ENCODE peak calls at places on chromosomes 12 and 14, in four cellular contexts. J, C, F and P are unnamed samples.

GRCh38 chr14:58298477-58298879 is at the start of gene ARID4A:
- DNase-seq in J (no peak), C (peak), F (no peak), P (peak)

GRCh38 chr14:94284221-94284620 is 8.8 kb downstream of the SERPINA10 start:
- DNase-seq in J (no peak), C (no peak), F (no peak), P (no peak)

GRCh38 chr14:61149896-61150295 is 131.2 kb downstream of the TMEM30B start:
- DNase-seq in J (no peak), C (no peak), F (no peak), P (no peak)

GRCh38 chr12:132375747-132376463 is 46.5 kb upstream of the GALNT9 start:
- DNase-seq in J (no peak), C (no peak), F (no peak), P (no peak)

GRCh38 chr12:28583771-28584261 is 393.6 kb downstream of the CCDC91 start:
- DNase-seq in J (no peak), C (no peak), F (no peak), P (peak)

GRCh38 chr12:34405286-34406227 is 383.3 kb downstream of the ALG10 start:
- DNase-seq in J (no peak), C (peak), F (no peak), P (peak)

GRCh38 chr14:99644723-99645544 is at the start of gene HHIPL1:
- DNase-seq in J (no peak), C (peak), F (no peak), P (no peak)

GRCh38 chr14:48253020-48253419 is 577.6 kb upstream of the MDGA2 start:
- DNase-seq in J (no peak), C (no peak), F (no peak), P (no peak)

GRCh38 chr14:92340938-92341337 is 18.0 kb downstream of the SLC24A4 start:
- DNase-seq in J (no peak), C (no peak), F (no peak), P (no peak)

GRCh38 chr12:127809236-127809635 is 457.7 kb upstream of the TMEM132C start:
- DNase-seq in J (no peak), C (no peak), F (no peak), P (no peak)

GRCh38 chr12:122505419-122506051 is 4.8 kb upstream of the ZCCHC8 start:
- DNase-seq in J (no peak), C (no peak), F (no peak), P (no peak)

GRCh38 chr12:12405882-12406281 is 49.0 kb downstream of the BORCS5 start:
- DNase-seq in J (peak), C (no peak), F (no peak), P (no peak)

GRCh38 chr14:91119556-91120311 is 5.9 kb downstream of the DGLUCY start:
- DNase-seq in J (no peak), C (no peak), F (peak), P (no peak)

GRCh38 chr12:13851828-13852227 is 129.6 kb downstream of the GRIN2B start:
- DNase-seq in J (no peak), C (peak), F (no peak), P (no peak)

GRCh38 chr12:14272954-14273910 is 92.2 kb upstream of the ATF7IP start:
- DNase-seq in J (no peak), C (no peak), F (no peak), P (no peak)

GRCh38 chr14:46250113-46250703 is 401.4 kb downstream of the RPL10L start:
- DNase-seq in J (peak), C (no peak), F (peak), P (peak)

GRCh38 chr14:67018720-67019119 is 170.5 kb upstream of the GARIN2 start:
- DNase-seq in J (no peak), C (no peak), F (no peak), P (no peak)

GRCh38 chr14:79596531-79596930 is 614.8 kb downstream of the DIO2 start:
- DNase-seq in J (no peak), C (no peak), F (no peak), P (no peak)

GRCh38 chr14:99230271-99231141 is 41.5 kb downstream of the BCL11B start:
- DNase-seq in J (no peak), C (no peak), F (no peak), P (peak)

GRCh38 chr12:107778383-107779015 is 4.0 kb downstream of the ASCL4 start:
- DNase-seq in J (peak), C (no peak), F (no peak), P (no peak)

GRCh38 chr14:93319958-93320357 is 12.9 kb downstream of the BTBD7 start:
- DNase-seq in J (no peak), C (no peak), F (no peak), P (no peak)

GRCh38 chr14:88312262-88312661 is 10.8 kb downstream of the KCNK10 start:
- DNase-seq in J (no peak), C (no peak), F (no peak), P (no peak)

GRCh38 chr12:83173250-83173649 is 486.5 kb downstream of the TMTC2 start:
- DNase-seq in J (no peak), C (no peak), F (no peak), P (peak)

GRCh38 chr14:22113401-22113800 is 439.8 kb upstream of the OR4E1 start:
- DNase-seq in J (no peak), C (no peak), F (no peak), P (no peak)

GRCh38 chr12:56716458-56716857 is 8.6 kb downstream of the NACA start:
- DNase-seq in J (no peak), C (no peak), F (no peak), P (no peak)

GRCh38 chr12:92973614-92974013 is 44.5 kb upstream of the EEA1 start:
- DNase-seq in J (peak), C (no peak), F (no peak), P (no peak)

GRCh38 chr12:81347404-81347803 is 269.5 kb downstream of the ACSS3 start:
- DNase-seq in J (peak), C (no peak), F (no peak), P (no peak)

GRCh38 chr12:47242426-47242825 is 162.7 kb upstream of the AMIGO2 start:
- DNase-seq in J (no peak), C (no peak), F (no peak), P (no peak)

GRCh38 chr12:97912943-97913342 is 450.3 kb downstream of the RMST start:
- DNase-seq in J (no peak), C (no peak), F (no peak), P (no peak)

GRCh38 chr14:74401504-74402241 is 24.3 kb downstream of the SYNDIG1L start:
- DNase-seq in J (no peak), C (peak), F (no peak), P (peak)

GRCh38 chr12:58967551-58967950 is 47.2 kb upstream of the LRIG3 start:
- DNase-seq in J (no peak), C (no peak), F (no peak), P (no peak)

GRCh38 chr12:88996389-88996788 is 355.9 kb downstream of the DUSP6 start:
- DNase-seq in J (no peak), C (no peak), F (no peak), P (no peak)

GRCh38 chr14:81275995-81276698 is 55.4 kb upstream of the GTF2A1 start:
- DNase-seq in J (no peak), C (no peak), F (no peak), P (no peak)

GRCh38 chr12:26963413-26963812 is 25.1 kb downstream of the FGFR1OP2 start:
- DNase-seq in J (no peak), C (no peak), F (no peak), P (no peak)

GRCh38 chr12:131862994-131863710 is 31.3 kb upstream of the ULK1 start:
- DNase-seq in J (no peak), C (no peak), F (no peak), P (peak)

GRCh38 chr12:127811988-127812387 is 455.0 kb upstream of the TMEM132C start:
- DNase-seq in J (no peak), C (no peak), F (no peak), P (no peak)

GRCh38 chr12:121911824-121912585 is 6.4 kb upstream of the CFAP251 start:
- DNase-seq in J (no peak), C (no peak), F (no peak), P (no peak)

GRCh38 chr12:92553389-92553788 is 149.4 kb upstream of the PLEKHG7 start:
- DNase-seq in J (no peak), C (no peak), F (no peak), P (no peak)

GRCh38 chr14:95222870-95223398 is 65.6 kb upstream of the DICER1 start:
- DNase-seq in J (peak), C (no peak), F (no peak), P (no peak)

DNA sequence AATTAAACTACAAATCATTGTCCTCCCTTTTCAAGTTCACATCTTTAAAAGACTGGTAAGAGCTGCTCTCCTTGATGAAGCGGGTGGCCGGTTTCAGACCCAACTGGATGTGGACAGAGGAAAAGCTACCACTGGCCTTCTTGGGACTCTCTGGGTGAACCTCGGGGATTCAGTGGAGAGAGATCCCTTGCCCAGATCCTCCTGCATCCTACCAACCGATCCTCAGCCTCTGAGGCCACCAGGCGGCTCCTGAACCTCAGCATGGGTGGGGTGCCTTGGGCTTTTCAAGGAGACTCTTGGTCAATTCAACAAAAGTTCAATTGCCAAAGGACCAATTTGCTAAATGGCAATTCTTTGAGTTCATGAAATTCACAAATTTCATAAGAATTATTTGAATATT is 84.5 kb downstream of the ZFP36L1 start:
- DNase-seq in J (no peak), C (no peak), F (no peak), P (no peak)
- TF ChIP-seq FOSL1 in J (no peak), C (no peak), F (no peak), P (no peak)

GRCh38 chr14:76894308-76894707 is 68.1 kb downstream of the LRRC74A start:
- DNase-seq in J (no peak), C (no peak), F (no peak), P (peak)

GRCh38 chr14:76887196-76887595 is 61.0 kb downstream of the LRRC74A start:
- DNase-seq in J (no peak), C (no peak), F (no peak), P (no peak)

GRCh38 chr14:76891436-76891835 is 65.2 kb downstream of the LRRC74A start:
- DNase-seq in J (no peak), C (no peak), F (no peak), P (no peak)
- TF ChIP-seq CEBPB in J (no peak), C (no peak), F (no peak), P (no peak)

GRCh38 chr12:120687570-120688289 is 781 bp downstream of the MLEC start:
- DNase-seq in J (no peak), C (no peak), F (no peak), P (peak)
- TF ChIP-seq FOSL1 in J (no peak), C (no peak), F (no peak), P (no peak)

GRCh38 chr12:120853188-120853587 is 51.0 kb downstream of the SPPL3 start:
- DNase-seq in J (no peak), C (no peak), F (no peak), P (no peak)

GRCh38 chr12:120856980-120857379 is 47.2 kb downstream of the SPPL3 start:
- DNase-seq in J (no peak), C (no peak), F (peak), P (no peak)

GRCh38 chr12:120858306-120859088 is 45.7 kb downstream of the SPPL3 start:
- DNase-seq in J (no peak), C (no peak), F (no peak), P (no peak)

GRCh38 chr12:120854804-120855203 is 49.4 kb downstream of the SPPL3 start:
- DNase-seq in J (no peak), C (no peak), F (no peak), P (no peak)

DNA sequence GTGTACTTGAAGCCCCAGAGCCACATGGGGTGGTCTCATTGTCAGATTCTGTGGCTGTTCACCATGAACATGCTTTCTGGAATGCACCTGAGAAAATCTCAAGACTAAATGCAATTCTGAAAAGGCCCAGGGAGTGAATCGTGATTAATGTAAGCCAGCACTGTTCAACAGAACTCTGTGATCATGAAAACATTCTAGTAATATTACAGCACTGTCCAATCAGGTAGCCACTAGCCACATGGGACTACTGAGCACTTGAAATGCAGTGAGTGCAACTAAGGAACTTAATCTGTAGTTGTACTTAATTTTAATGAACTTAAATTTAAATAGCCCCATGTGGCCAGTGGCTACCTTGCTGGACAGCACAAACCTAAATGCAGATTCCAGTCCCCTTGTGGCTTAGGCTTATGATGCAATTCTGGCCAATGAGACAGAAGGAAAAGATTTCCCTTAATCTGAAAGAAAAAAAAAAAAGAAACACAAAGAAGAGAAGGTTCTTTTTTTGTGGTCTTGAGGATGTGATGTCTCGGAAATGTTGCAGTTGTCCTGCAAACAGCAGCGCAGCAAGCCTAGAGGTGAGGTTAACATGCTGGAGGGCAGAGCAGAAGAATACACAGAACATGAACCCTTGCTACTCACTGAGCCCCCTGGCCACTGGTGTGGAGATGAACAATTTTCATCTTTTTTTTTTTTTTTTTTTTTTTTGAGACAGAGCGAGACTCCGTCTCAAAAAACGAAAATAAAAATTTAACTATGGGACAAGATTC is 48.2 kb downstream of the SPPL3 start:
- DNase-seq in J (no peak), C (no peak), F (no peak), P (peak)
- TF ChIP-seq CEBPB in J (no peak), C (no peak), F (no peak), P (no peak)

GRCh38 chr14:51596473-51596870 is 55.2 kb upstream of the FRMD6 start:
- DNase-seq in J (no peak), C (no peak), F (no peak), P (no peak)

GRCh38 chr14:51593397-51593796 is 58.3 kb upstream of the FRMD6 start:
- DNase-seq in J (no peak), C (no peak), F (no peak), P (no peak)

GRCh38 chr14:51595831-51596472 is 55.8 kb upstream of the FRMD6 start:
- DNase-seq in J (no peak), C (no peak), F (no peak), P (no peak)

GRCh38 chr14:51600658-51601057 is 51.1 kb upstream of the FRMD6 start:
- DNase-seq in J (no peak), C (no peak), F (no peak), P (no peak)

DNA sequence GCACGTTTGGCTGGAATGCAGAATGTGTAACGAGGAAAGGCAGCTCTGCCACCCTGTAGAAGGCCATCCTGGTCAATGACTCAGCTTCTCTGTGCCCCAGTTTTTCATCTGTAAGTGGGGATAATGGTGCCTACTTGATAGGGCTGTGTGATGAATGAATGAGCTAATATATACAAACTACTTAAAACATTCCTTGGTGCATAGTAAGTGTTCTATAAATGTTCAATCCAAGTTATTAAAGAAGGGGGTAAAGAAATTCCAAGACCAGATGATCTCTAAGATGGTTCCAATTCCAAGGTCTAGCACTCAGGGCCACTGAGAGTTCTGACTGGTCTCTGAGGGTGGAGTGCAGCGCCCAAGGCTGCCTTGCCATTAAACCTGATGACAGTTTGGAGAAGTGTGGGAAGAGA is 54.2 kb upstream of the FRMD6 start:
- DNase-seq in J (no peak), C (no peak), F (no peak), P (no peak)
- TF ChIP-seq FOSL1 in J (no peak), C (no peak), F (no peak), P (no peak)